ENCODE peak calls at places on chromosomes 5 and 9, in six cellular contexts. One of them, this sample, is unnamed. For H3K4me1, the result is how much of the 10 kb centered on the place peaks cover.

GRCh38 chr9:129386812-129387177 is 208.7 kb upstream of the IER5L start:
- DNase-seq in transverse colon: no peak
- DNase-seq in stomach: no peak
- DNase-seq in ovary: no peak
- DNase-seq in heart left ventricle: no peak
- DNase-seq in A549: no peak
- DNase-seq in this sample: no peak

GRCh38 chr9:93028448-93029006 is 30.0 kb upstream of the SUSD3 start:
- DNase-seq in transverse colon: peak
- DNase-seq in stomach: no peak
- DNase-seq in ovary: no peak
- DNase-seq in heart left ventricle: no peak
- DNase-seq in A549: no peak
- DNase-seq in this sample: no peak

GRCh38 chr5:5419291-5420210 is 2.9 kb upstream of the ICE1 start:
- DNase-seq in transverse colon: no peak
- DNase-seq in stomach: no peak
- DNase-seq in ovary: no peak
- DNase-seq in heart left ventricle: no peak
- DNase-seq in A549: peak
- DNase-seq in this sample: peak

GRCh38 chr9:71518045-71518888 is 250.0 kb downstream of the CEMIP2 start:
- DNase-seq in transverse colon: no peak
- DNase-seq in stomach: no peak
- DNase-seq in ovary: no peak
- DNase-seq in heart left ventricle: no peak
- DNase-seq in A549: no peak
- DNase-seq in this sample: no peak

GRCh38 chr5:179798771-179799643 is 5.2 kb downstream of the LTC4S start:
- DNase-seq in transverse colon: no peak
- DNase-seq in stomach: no peak
- DNase-seq in ovary: peak
- DNase-seq in heart left ventricle: peak
- DNase-seq in A549: no peak
- DNase-seq in this sample: no peak

GRCh38 chr9:74132986-74133385 is 364.1 kb upstream of the RORB start:
- DNase-seq in transverse colon: no peak
- DNase-seq in stomach: no peak
- DNase-seq in ovary: no peak
- DNase-seq in heart left ventricle: no peak
- DNase-seq in A549: no peak
- DNase-seq in this sample: no peak

GRCh38 chr5:126335871-126336270 is 87.3 kb upstream of the GRAMD2B start:
- DNase-seq in transverse colon: no peak
- DNase-seq in stomach: no peak
- DNase-seq in ovary: no peak
- DNase-seq in heart left ventricle: no peak
- DNase-seq in A549: no peak
- DNase-seq in this sample: no peak

GRCh38 chr5:375336-375920 is 53.9 kb downstream of the AHRR start:
- DNase-seq in transverse colon: no peak
- DNase-seq in stomach: no peak
- DNase-seq in ovary: no peak
- DNase-seq in heart left ventricle: peak
- DNase-seq in A549: no peak
- DNase-seq in this sample: no peak

GRCh38 chr5:177440211-177440989 is 6.2 kb upstream of the PRR7 start:
- DNase-seq in transverse colon: no peak
- DNase-seq in stomach: no peak
- DNase-seq in ovary: no peak
- DNase-seq in heart left ventricle: no peak
- DNase-seq in A549: no peak
- DNase-seq in this sample: no peak

GRCh38 chr5:53362521-53362941 is 117.9 kb upstream of the FST start:
- DNase-seq in transverse colon: no peak
- DNase-seq in stomach: no peak
- DNase-seq in ovary: no peak
- DNase-seq in heart left ventricle: no peak
- DNase-seq in A549: peak
- DNase-seq in this sample: no peak

GRCh38 chr5:11962122-11962521 is 57.9 kb upstream of the CTNND2 start:
- DNase-seq in transverse colon: no peak
- DNase-seq in stomach: no peak
- DNase-seq in ovary: no peak
- DNase-seq in heart left ventricle: no peak
- DNase-seq in A549: no peak
- DNase-seq in this sample: no peak

GRCh38 chr5:81086881-81087281 is 126.7 kb downstream of the RASGRF2 start:
- DNase-seq in transverse colon: no peak
- DNase-seq in stomach: no peak
- DNase-seq in ovary: no peak
- DNase-seq in heart left ventricle: no peak
- DNase-seq in A549: no peak
- DNase-seq in this sample: no peak

GRCh38 chr9:95084254-95084934 is 233.1 kb downstream of the FANCC start:
- DNase-seq in transverse colon: no peak
- DNase-seq in stomach: no peak
- DNase-seq in ovary: no peak
- DNase-seq in heart left ventricle: no peak
- DNase-seq in A549: no peak
- DNase-seq in this sample: no peak

GRCh38 chr5:151128817-151129216 is 28.8 kb downstream of the ANXA6 start:
- DNase-seq in transverse colon: no peak
- DNase-seq in stomach: no peak
- DNase-seq in ovary: no peak
- DNase-seq in heart left ventricle: no peak
- DNase-seq in A549: no peak
- DNase-seq in this sample: no peak

GRCh38 chr9:10366171-10366779 is 246.5 kb downstream of the PTPRD start:
- DNase-seq in transverse colon: no peak
- DNase-seq in stomach: no peak
- DNase-seq in ovary: no peak
- DNase-seq in heart left ventricle: no peak
- DNase-seq in A549: peak
- DNase-seq in this sample: no peak

GRCh38 chr5:96031811-96032261 is 70.2 kb upstream of the ELL2 start:
- DNase-seq in transverse colon: no peak
- DNase-seq in stomach: no peak
- DNase-seq in ovary: no peak
- DNase-seq in heart left ventricle: no peak
- DNase-seq in A549: no peak
- DNase-seq in this sample: no peak

GRCh38 chr5:51465165-51465564 is 81.9 kb downstream of the ISL1 start:
- DNase-seq in transverse colon: no peak
- DNase-seq in stomach: peak
- DNase-seq in ovary: no peak
- DNase-seq in heart left ventricle: no peak
- DNase-seq in A549: no peak
- DNase-seq in this sample: peak

GRCh38 chr9:130227833-130228232 is 37.7 kb upstream of the HMCN2 start:
- DNase-seq in transverse colon: no peak
- DNase-seq in stomach: no peak
- DNase-seq in ovary: no peak
- DNase-seq in heart left ventricle: no peak
- DNase-seq in A549: peak
- DNase-seq in this sample: no peak

GRCh38 chr5:92916036-92916435 is 665.0 kb downstream of the NR2F1-AS1 start:
- DNase-seq in transverse colon: no peak
- DNase-seq in stomach: no peak
- DNase-seq in ovary: no peak
- DNase-seq in heart left ventricle: no peak
- DNase-seq in A549: peak
- DNase-seq in this sample: no peak

GRCh38 chr5:71974622-71975021 is 132.7 kb upstream of the MAP1B start:
- DNase-seq in transverse colon: no peak
- DNase-seq in stomach: no peak
- DNase-seq in ovary: no peak
- DNase-seq in heart left ventricle: no peak
- DNase-seq in A549: peak
- DNase-seq in this sample: no peak

GRCh38 chr9:18795947-18796705 is 236.9 kb downstream of the SAXO1 start:
- DNase-seq in transverse colon: no peak
- DNase-seq in stomach: no peak
- DNase-seq in ovary: no peak
- DNase-seq in heart left ventricle: no peak
- DNase-seq in A549: no peak
- DNase-seq in this sample: no peak

GRCh38 chr9:105244996-105245719 is 707 bp downstream of the SLC44A1 start:
- DNase-seq in transverse colon: peak
- DNase-seq in stomach: peak
- DNase-seq in ovary: peak
- DNase-seq in heart left ventricle: peak
- DNase-seq in A549: peak
- DNase-seq in this sample: peak

GRCh38 chr5:142507528-142507927 is 178.4 kb downstream of the FGF1 start:
- DNase-seq in transverse colon: no peak
- DNase-seq in stomach: no peak
- DNase-seq in ovary: no peak
- DNase-seq in heart left ventricle: no peak
- DNase-seq in A549: no peak
- DNase-seq in this sample: no peak

GRCh38 chr9:84970432-84970831 is 300.9 kb downstream of the NTRK2 start:
- DNase-seq in transverse colon: peak
- DNase-seq in stomach: peak
- DNase-seq in ovary: no peak
- DNase-seq in heart left ventricle: no peak
- DNase-seq in A549: peak
- DNase-seq in this sample: no peak

GRCh38 chr5:139650689-139651501 is 2.7 kb downstream of the CXXC5 start:
- DNase-seq in transverse colon: peak
- DNase-seq in stomach: peak
- DNase-seq in ovary: no peak
- DNase-seq in heart left ventricle: peak
- DNase-seq in A549: peak
- DNase-seq in this sample: peak

GRCh38 chr9:131420913-131421312 is 27.0 kb downstream of the PRRC2B start:
- DNase-seq in transverse colon: no peak
- DNase-seq in stomach: no peak
- DNase-seq in ovary: no peak
- DNase-seq in heart left ventricle: no peak
- DNase-seq in A549: peak
- DNase-seq in this sample: no peak

GRCh38 chr5:133365326-133365725 is 247.0 kb downstream of the FSTL4 start:
- DNase-seq in transverse colon: no peak
- DNase-seq in stomach: no peak
- DNase-seq in ovary: no peak
- DNase-seq in heart left ventricle: no peak
- DNase-seq in A549: no peak
- DNase-seq in this sample: no peak

GRCh38 chr5:10503997-10504761 is 59.7 kb upstream of the ANKRD33B start:
- DNase-seq in transverse colon: no peak
- DNase-seq in stomach: no peak
- DNase-seq in ovary: no peak
- DNase-seq in heart left ventricle: no peak
- DNase-seq in A549: peak
- DNase-seq in this sample: peak

GRCh38 chr9:127182901-127183746 is 60.7 kb upstream of the ANGPTL2 start:
- DNase-seq in transverse colon: no peak
- DNase-seq in stomach: no peak
- DNase-seq in ovary: no peak
- DNase-seq in heart left ventricle: no peak
- DNase-seq in A549: no peak
- DNase-seq in this sample: no peak

GRCh38 chr5:160020969-160021368 is 12.0 kb downstream of the TTC1 start:
- DNase-seq in transverse colon: no peak
- DNase-seq in stomach: no peak
- DNase-seq in ovary: no peak
- DNase-seq in heart left ventricle: no peak
- DNase-seq in A549: no peak
- DNase-seq in this sample: no peak

GRCh38 chr5:92976156-92976555 is 604.9 kb downstream of the NR2F1-AS1 start:
- DNase-seq in transverse colon: no peak
- DNase-seq in stomach: no peak
- DNase-seq in ovary: no peak
- DNase-seq in heart left ventricle: no peak
- DNase-seq in A549: no peak
- DNase-seq in this sample: no peak

GRCh38 chr9:128457207-128457606 is 1.4 kb downstream of the ODF2 start:
- DNase-seq in transverse colon: no peak
- DNase-seq in stomach: no peak
- DNase-seq in ovary: no peak
- DNase-seq in heart left ventricle: peak
- DNase-seq in A549: no peak
- DNase-seq in this sample: no peak

GRCh38 chr9:137295313-137296213 is 6.5 kb downstream of the NRARP start:
- DNase-seq in transverse colon: peak
- DNase-seq in stomach: peak
- DNase-seq in ovary: no peak
- DNase-seq in heart left ventricle: peak
- DNase-seq in A549: no peak
- DNase-seq in this sample: no peak

GRCh38 chr9:110143969-110144545 is 63.9 kb downstream of the C9orf152 start:
- DNase-seq in transverse colon: peak
- DNase-seq in stomach: no peak
- DNase-seq in ovary: no peak
- DNase-seq in heart left ventricle: no peak
- DNase-seq in A549: no peak
- DNase-seq in this sample: no peak
- H3K4me1 ChIP-seq in transverse colon: under half
- H3K4me1 ChIP-seq in stomach: half or more
- H3K4me1 ChIP-seq in ovary: under half
- H3K4me1 ChIP-seq in heart left ventricle: half or more
- H3K4me1 ChIP-seq in A549: under half
- H3K4me1 ChIP-seq in this sample: under half

GRCh38 chr9:121749614-121750013 is 98.2 kb downstream of the DAB2IP start:
- DNase-seq in transverse colon: no peak
- DNase-seq in stomach: no peak
- DNase-seq in ovary: no peak
- DNase-seq in heart left ventricle: no peak
- DNase-seq in A549: no peak
- DNase-seq in this sample: no peak
- H3K27ac ChIP-seq in transverse colon: peak
- H3K27ac ChIP-seq in stomach: peak
- H3K27ac ChIP-seq in ovary: no peak
- H3K27ac ChIP-seq in heart left ventricle: peak
- H3K27ac ChIP-seq in A549: no peak
- H3K27ac ChIP-seq in this sample: no peak

GRCh38 chr9:37938121-37938906 is 34.4 kb upstream of the SLC25A51 start:
- DNase-seq in transverse colon: no peak
- DNase-seq in stomach: no peak
- DNase-seq in ovary: no peak
- DNase-seq in heart left ventricle: peak
- DNase-seq in A549: no peak
- DNase-seq in this sample: no peak
- TF ChIP-seq POLR2A in transverse colon: no peak
- TF ChIP-seq POLR2A in stomach: no peak
- TF ChIP-seq POLR2A in ovary: no peak
- TF ChIP-seq POLR2A in heart left ventricle: no peak
- TF ChIP-seq POLR2A in A549: no peak
- TF ChIP-seq POLR2A in this sample: no peak

DNA sequence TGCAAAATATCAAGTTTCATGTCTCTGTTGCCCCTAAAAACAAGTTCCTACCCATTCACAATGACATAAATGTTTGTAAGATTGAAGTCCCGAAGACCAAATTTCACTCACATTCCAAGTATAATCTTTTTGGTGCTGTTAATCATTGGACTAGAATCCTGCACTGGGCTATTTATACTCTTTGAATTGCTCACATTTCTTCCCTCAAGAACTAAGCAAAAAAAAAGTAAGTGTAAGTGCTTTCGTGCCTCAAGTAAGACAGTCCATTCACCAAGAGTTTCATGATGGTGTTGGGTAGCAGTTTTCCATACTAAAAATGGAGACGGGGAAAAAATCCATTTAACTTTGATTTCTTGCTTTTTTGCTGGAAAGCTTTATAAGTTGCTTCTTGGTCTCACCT is 242.3 kb downstream of the EBF1 start:
- DNase-seq in transverse colon: no peak
- DNase-seq in stomach: no peak
- DNase-seq in ovary: no peak
- DNase-seq in heart left ventricle: no peak
- DNase-seq in A549: no peak
- DNase-seq in this sample: no peak
- H3K4me1 ChIP-seq in transverse colon: under half
- H3K4me1 ChIP-seq in stomach: under half
- H3K4me1 ChIP-seq in ovary: under half
- H3K4me1 ChIP-seq in heart left ventricle: under half
- H3K4me1 ChIP-seq in A549: under half
- H3K4me1 ChIP-seq in this sample: under half